ENCODE peak calls at places on chromosomes 11 and 22, in seven cellular contexts. G, H, N, M, C, P and A are unnamed samples.

GRCh38 chr11:122933434-122933833 is 48.2 kb downstream of the BSX start:
- DNase-seq in H (peak), G (no peak), C (no peak), N (no peak), P (no peak), M (no peak), A (no peak)

GRCh38 chr11:80637011-80637410 is 1196.2 kb upstream of the TENM4 start:
- DNase-seq in N (no peak), C (no peak), M (no peak), G (no peak), P (no peak), H (no peak), A (no peak)

GRCh38 chr22:17919276-17920144 is 104.9 kb downstream of the MICAL3 start:
- DNase-seq in M (peak), N (no peak), C (no peak), H (no peak), P (no peak), G (no peak), A (no peak)

GRCh38 chr11:28969832-28970231 is 861.6 kb downstream of the METTL15 start:
- DNase-seq in C (no peak), P (no peak), G (no peak), N (no peak), M (no peak), H (no peak), A (no peak)

GRCh38 chr22:48071828-48072227 is 1309.4 kb downstream of the TBC1D22A start:
- DNase-seq in H (no peak), C (no peak), N (no peak), G (no peak), P (no peak), M (no peak), A (no peak)

GRCh38 chr22:38655532-38656255 is 498 bp downstream of the FAM227A start:
- DNase-seq in C (no peak), G (no peak), M (no peak), N (no peak), P (no peak), H (peak), A (peak)

GRCh38 chr22:22941831-22942510 is 54.4 kb downstream of the IGLL5 start:
- DNase-seq in C (no peak), N (no peak), M (no peak), H (no peak), G (no peak), P (no peak), A (no peak)

GRCh38 chr11:24932110-24933000 is 435.5 kb downstream of the LUZP2 start:
- DNase-seq in M (no peak), P (no peak), H (no peak), N (no peak), C (no peak), G (no peak), A (peak)

GRCh38 chr11:76577921-76578654 is 92.5 kb downstream of the LRRC32 start:
- DNase-seq in C (no peak), G (no peak), M (no peak), P (no peak), H (no peak), N (no peak), A (no peak)

GRCh38 chr11:93528252-93528651 is 14.9 kb downstream of the SMCO4 start:
- DNase-seq in P (no peak), H (no peak), G (no peak), M (no peak), N (no peak), C (no peak), A (no peak)

GRCh38 chr11:65634140-65634436 is 3.8 kb upstream of the SIPA1 start:
- DNase-seq in M (no peak), P (no peak), H (no peak), C (no peak), G (no peak), N (no peak), A (no peak)

GRCh38 chr11:18804621-18805020 is 13.0 kb upstream of the PTPN5 start:
- DNase-seq in M (no peak), G (no peak), N (no peak), H (no peak), P (no peak), C (no peak), A (no peak)

GRCh38 chr22:22462813-22463567 is 45.6 kb downstream of the ZNF280B start:
- DNase-seq in G (no peak), H (peak), M (no peak), N (no peak), P (no peak), C (no peak), A (peak)

GRCh38 chr11:11086979-11087378 is 229.1 kb upstream of the ZBED5 start:
- DNase-seq in N (no peak), C (no peak), M (no peak), G (no peak), P (no peak), H (no peak), A (no peak)

GRCh38 chr11:62575156-62575555 is 1.5 kb upstream of the EEF1G start:
- DNase-seq in M (peak), G (no peak), C (no peak), P (no peak), H (no peak), N (no peak), A (no peak)